ENCODE peak calls at places on chromosomes 13 and 19, in five cellular contexts. One of them, this sample, is unnamed.
A peak's percentile ranks its signal among the peaks of the same experiment; 100 is the strongest.

GRCh38 chr13:97205465-97205864 is 16.7 kb upstream of the MBNL2 start:
- DNase-seq in neural progenitor cell: no peak
- DNase-seq in activated naive CD4-positive, alpha-beta T cell: no peak
- DNase-seq in body of pancreas: no peak
- DNase-seq in nucleus accumbens: no peak
- DNase-seq in this sample: no peak

GRCh38 chr19:10510301-10510802 is 6.9 kb downstream of the S1PR5 start:
- DNase-seq in neural progenitor cell: peak; percentile 64
- DNase-seq in body of pancreas: no peak
- DNase-seq in nucleus accumbens: no peak
- DNase-seq in activated naive CD4-positive, alpha-beta T cell: peak; percentile 23
- DNase-seq in this sample: no peak

GRCh38 chr13:71864094-71864980 is 2.7 kb downstream of the DACH1 start:
- DNase-seq in nucleus accumbens: no peak
- DNase-seq in body of pancreas: peak; percentile 63
- DNase-seq in activated naive CD4-positive, alpha-beta T cell: no peak
- DNase-seq in neural progenitor cell: peak; percentile 87
- DNase-seq in this sample: peak; percentile 26

GRCh38 chr13:34751492-34751891 is 190.6 kb upstream of the NBEA start:
- DNase-seq in activated naive CD4-positive, alpha-beta T cell: no peak
- DNase-seq in body of pancreas: no peak
- DNase-seq in neural progenitor cell: no peak
- DNase-seq in nucleus accumbens: no peak
- DNase-seq in this sample: no peak

GRCh38 chr19:47471733-47472457 is at the start of gene SLC8A2:
- DNase-seq in activated naive CD4-positive, alpha-beta T cell: peak; percentile 33
- DNase-seq in neural progenitor cell: peak; percentile 97
- DNase-seq in body of pancreas: peak; percentile 88
- DNase-seq in nucleus accumbens: peak; percentile 47
- DNase-seq in this sample: peak; percentile 29

GRCh38 chr13:35881360-35881759 is 249.8 kb downstream of the DCLK1 start:
- DNase-seq in body of pancreas: no peak
- DNase-seq in activated naive CD4-positive, alpha-beta T cell: no peak
- DNase-seq in neural progenitor cell: no peak
- DNase-seq in nucleus accumbens: peak; percentile 54
- DNase-seq in this sample: no peak

GRCh38 chr13:27036236-27036981 is 135.2 kb downstream of the USP12 start:
- DNase-seq in nucleus accumbens: no peak
- DNase-seq in body of pancreas: no peak
- DNase-seq in activated naive CD4-positive, alpha-beta T cell: no peak
- DNase-seq in neural progenitor cell: no peak
- DNase-seq in this sample: no peak

GRCh38 chr19:33302175-33302973 is at the start of gene CEBPA:
- DNase-seq in nucleus accumbens: peak; percentile 56
- DNase-seq in neural progenitor cell: peak; percentile 96
- DNase-seq in body of pancreas: peak; percentile 89
- DNase-seq in activated naive CD4-positive, alpha-beta T cell: no peak
- DNase-seq in this sample: no peak

GRCh38 chr13:42959615-42960014 is 32.4 kb downstream of the EPSTI1 start:
- DNase-seq in neural progenitor cell: no peak
- DNase-seq in activated naive CD4-positive, alpha-beta T cell: no peak
- DNase-seq in body of pancreas: no peak
- DNase-seq in nucleus accumbens: no peak
- DNase-seq in this sample: no peak

GRCh38 chr13:100544866-100545683 is 43.5 kb downstream of the GGACT start:
- DNase-seq in neural progenitor cell: no peak
- DNase-seq in activated naive CD4-positive, alpha-beta T cell: no peak
- DNase-seq in nucleus accumbens: peak; percentile 20
- DNase-seq in body of pancreas: peak; percentile 96
- DNase-seq in this sample: no peak

GRCh38 chr19:11658954-11659353 is 61.7 kb downstream of the ZNF627 start:
- DNase-seq in body of pancreas: no peak
- DNase-seq in neural progenitor cell: no peak
- DNase-seq in activated naive CD4-positive, alpha-beta T cell: no peak
- DNase-seq in nucleus accumbens: no peak
- DNase-seq in this sample: no peak

GRCh38 chr19:29404015-29404414 is 121.8 kb upstream of the VSTM2B start:
- DNase-seq in neural progenitor cell: no peak
- DNase-seq in nucleus accumbens: no peak
- DNase-seq in activated naive CD4-positive, alpha-beta T cell: no peak
- DNase-seq in body of pancreas: no peak
- DNase-seq in this sample: peak; percentile 66

GRCh38 chr13:74229242-74229641 is 95.0 kb upstream of the KLF12 start:
- DNase-seq in neural progenitor cell: no peak
- DNase-seq in body of pancreas: no peak
- DNase-seq in nucleus accumbens: no peak
- DNase-seq in activated naive CD4-positive, alpha-beta T cell: no peak
- DNase-seq in this sample: no peak

GRCh38 chr13:20495087-20496023 is 30.3 kb downstream of the CRYL1 start:
- DNase-seq in activated naive CD4-positive, alpha-beta T cell: peak; percentile 10
- DNase-seq in body of pancreas: peak; percentile 79
- DNase-seq in neural progenitor cell: peak; percentile 69
- DNase-seq in nucleus accumbens: peak; percentile 38
- DNase-seq in this sample: peak; percentile 19

This sample was measured in NCI-H774.